ENCODE peak calls at places on chromosomes 4 and X, in seven cellular contexts. F, R, C, Y, P, M and X are unnamed samples.

GRCh38 chrX:66200050-66200664 is 36.1 kb downstream of the HEPH start:
- DNase-seq in F (no peak), R (no peak), C (no peak), Y (no peak), P (no peak), M (no peak), X (no peak)

GRCh38 chr4:153060191-153060590 is 124.1 kb downstream of the FHDC1 start:
- DNase-seq in F (no peak), R (peak; percentile 85), C (no peak), Y (no peak), P (no peak), M (no peak), X (no peak)

GRCh38 chr4:11051181-11051580 is 366.6 kb upstream of the CLNK start:
- DNase-seq in F (no peak), R (peak; percentile 98), C (no peak), Y (no peak), P (no peak), M (no peak), X (no peak)

GRCh38 chr4:8129136-8129535 is 29.5 kb downstream of the ABLIM2 start:
- DNase-seq in F (no peak), R (no peak), C (no peak), Y (no peak), P (no peak), M (no peak), X (no peak)

GRCh38 chr4:156732634-156733033 is 239.0 kb downstream of the PDGFC start:
- DNase-seq in F (no peak), R (no peak), C (no peak), Y (no peak), P (no peak), M (no peak), X (no peak)

GRCh38 chr4:113811329-113811728 is 49.8 kb upstream of the CAMK2D start:
- DNase-seq in F (no peak), R (no peak), C (no peak), Y (no peak), P (no peak), M (no peak), X (no peak)

GRCh38 chr4:118206627-118207026 is 146.2 kb downstream of the PRSS12 start:
- DNase-seq in F (no peak), R (no peak), C (no peak), Y (no peak), P (no peak), M (no peak), X (no peak)

GRCh38 chrX:149222040-149222439 is 283.1 kb downstream of the IDS start:
- DNase-seq in F (no peak), R (no peak), C (no peak), Y (no peak), P (no peak), M (no peak), X (no peak)

GRCh38 chrX:46574941-46575381 is 1.4 kb downstream of the CHST7 start:
- DNase-seq in F (no peak), R (no peak), C (peak; percentile 41), Y (no peak), P (no peak), M (no peak), X (no peak)

GRCh38 chrX:108736509-108737479 is at the start of gene IRS4:
- DNase-seq in F (no peak), R (no peak), C (no peak), Y (peak; percentile 60), P (no peak), M (no peak), X (no peak)

GRCh38 chrX:386239-386767 is 404 bp downstream of the PPP2R3B start:
- DNase-seq in F (no peak), R (no peak), C (peak; percentile 51), Y (no peak), P (no peak), M (no peak), X (no peak)

GRCh38 chr4:73721419-73721818 is 18.9 kb upstream of the CXCL8 start:
- DNase-seq in F (no peak), R (no peak), C (no peak), Y (no peak), P (no peak), M (peak; percentile 44), X (no peak)

GRCh38 chr4:125664091-125664767 is 349.5 kb downstream of the FAT4 start:
- DNase-seq in F (no peak), R (no peak), C (no peak), Y (no peak), P (no peak), M (peak; percentile 68), X (no peak)

GRCh38 chrX:130197464-130197863 is 25.7 kb downstream of the RAB33A start:
- DNase-seq in F (no peak), R (no peak), C (no peak), Y (no peak), P (no peak), M (no peak), X (no peak)

GRCh38 chr4:114688063-114688462 is 89.5 kb downstream of the UGT8 start:
- DNase-seq in F (no peak), R (peak; percentile 29), C (no peak), Y (no peak), P (no peak), M (no peak), X (no peak)

GRCh38 chrX:28756647-28757046 is 169.4 kb downstream of the IL1RAPL1 start:
- DNase-seq in F (no peak), R (no peak), C (no peak), Y (no peak), P (no peak), M (no peak), X (no peak)